ENCODE peak calls at places on chromosomes 2 and 18, in eight cellular contexts. One of them, this sample, is unnamed.

GRCh38 chr2:96102596-96103387 is 13.6 kb downstream of the ADRA2B start:
- DNase-seq in effector memory CD4-positive, alpha-beta T cell: no peak
- DNase-seq in CD4-positive, alpha-beta T cell: no peak
- DNase-seq in K562: no peak
- DNase-seq in lower lobe of right lung: peak; percentile 24
- DNase-seq in A549: no peak
- DNase-seq in kidney: peak; percentile 41
- DNase-seq in right lobe of liver: no peak
- DNase-seq in this sample: no peak

GRCh38 chr18:51251625-51252024 is 54.1 kb upstream of the MEX3C start:
- DNase-seq in effector memory CD4-positive, alpha-beta T cell: no peak
- DNase-seq in lower lobe of right lung: no peak
- DNase-seq in K562: no peak
- DNase-seq in A549: no peak
- DNase-seq in CD4-positive, alpha-beta T cell: no peak
- DNase-seq in right lobe of liver: no peak
- DNase-seq in kidney: no peak
- DNase-seq in this sample: no peak

GRCh38 chr2:191601060-191601459 is 76.9 kb upstream of the NABP1 start:
- DNase-seq in lower lobe of right lung: peak; percentile 64
- DNase-seq in right lobe of liver: peak; percentile 24
- DNase-seq in effector memory CD4-positive, alpha-beta T cell: no peak
- DNase-seq in A549: no peak
- DNase-seq in kidney: no peak
- DNase-seq in K562: no peak
- DNase-seq in CD4-positive, alpha-beta T cell: no peak
- DNase-seq in this sample: no peak

GRCh38 chr2:188789951-188790350 is 184.2 kb upstream of the COL3A1 start:
- DNase-seq in effector memory CD4-positive, alpha-beta T cell: no peak
- DNase-seq in kidney: no peak
- DNase-seq in lower lobe of right lung: no peak
- DNase-seq in A549: no peak
- DNase-seq in right lobe of liver: no peak
- DNase-seq in K562: no peak
- DNase-seq in CD4-positive, alpha-beta T cell: no peak
- DNase-seq in this sample: no peak

GRCh38 chr2:111898703-111899514 is 502 bp downstream of the MERTK start:
- DNase-seq in K562: peak; percentile 12
- DNase-seq in effector memory CD4-positive, alpha-beta T cell: no peak
- DNase-seq in CD4-positive, alpha-beta T cell: no peak
- DNase-seq in A549: no peak
- DNase-seq in kidney: no peak
- DNase-seq in right lobe of liver: peak; percentile 53
- DNase-seq in lower lobe of right lung: peak; percentile 68
- DNase-seq in this sample: no peak

GRCh38 chr2:15789381-15790062 is 150.8 kb upstream of the MYCN start:
- DNase-seq in lower lobe of right lung: no peak
- DNase-seq in A549: no peak
- DNase-seq in K562: no peak
- DNase-seq in CD4-positive, alpha-beta T cell: no peak
- DNase-seq in right lobe of liver: no peak
- DNase-seq in kidney: no peak
- DNase-seq in effector memory CD4-positive, alpha-beta T cell: no peak
- DNase-seq in this sample: no peak

GRCh38 chr2:26018184-26018716 is 15.6 kb upstream of the RAB10 start:
- DNase-seq in right lobe of liver: peak; percentile 85
- DNase-seq in effector memory CD4-positive, alpha-beta T cell: no peak
- DNase-seq in K562: peak; percentile 78
- DNase-seq in lower lobe of right lung: peak; percentile 81
- DNase-seq in CD4-positive, alpha-beta T cell: no peak
- DNase-seq in kidney: peak; percentile 93
- DNase-seq in A549: peak; percentile 95
- DNase-seq in this sample: no peak

GRCh38 chr18:5296706-5297320 is 1.3 kb upstream of the ZBTB14 start:
- DNase-seq in right lobe of liver: peak; percentile 81
- DNase-seq in CD4-positive, alpha-beta T cell: peak; percentile 39
- DNase-seq in K562: peak; percentile 53
- DNase-seq in lower lobe of right lung: peak; percentile 90
- DNase-seq in kidney: peak; percentile 95
- DNase-seq in effector memory CD4-positive, alpha-beta T cell: peak; percentile 53
- DNase-seq in A549: peak; percentile 38
- DNase-seq in this sample: peak; percentile 36

GRCh38 chr2:11288431-11288830 is 56.0 kb downstream of the ROCK2 start:
- DNase-seq in right lobe of liver: no peak
- DNase-seq in lower lobe of right lung: no peak
- DNase-seq in effector memory CD4-positive, alpha-beta T cell: no peak
- DNase-seq in kidney: no peak
- DNase-seq in K562: no peak
- DNase-seq in A549: no peak
- DNase-seq in CD4-positive, alpha-beta T cell: no peak
- DNase-seq in this sample: no peak

GRCh38 chr2:174247474-174248186 is 702 bp downstream of the OLA1 start:
- DNase-seq in effector memory CD4-positive, alpha-beta T cell: no peak
- DNase-seq in kidney: no peak
- DNase-seq in lower lobe of right lung: no peak
- DNase-seq in K562: no peak
- DNase-seq in A549: peak; percentile 25
- DNase-seq in right lobe of liver: peak; percentile 67
- DNase-seq in CD4-positive, alpha-beta T cell: no peak
- DNase-seq in this sample: no peak

GRCh38 chr18:9437672-9438071 is 37.6 kb upstream of the RALBP1 start:
- DNase-seq in lower lobe of right lung: no peak
- DNase-seq in K562: no peak
- DNase-seq in kidney: no peak
- DNase-seq in CD4-positive, alpha-beta T cell: no peak
- DNase-seq in right lobe of liver: no peak
- DNase-seq in A549: no peak
- DNase-seq in effector memory CD4-positive, alpha-beta T cell: no peak
- DNase-seq in this sample: no peak

GRCh38 chr2:237700583-237701032 is 73.2 kb downstream of the LRRFIP1 start:
- DNase-seq in CD4-positive, alpha-beta T cell: peak; percentile 35
- DNase-seq in effector memory CD4-positive, alpha-beta T cell: peak; percentile 77
- DNase-seq in A549: no peak
- DNase-seq in lower lobe of right lung: no peak
- DNase-seq in right lobe of liver: no peak
- DNase-seq in kidney: peak; percentile 86
- DNase-seq in K562: no peak
- DNase-seq in this sample: peak; percentile 59

GRCh38 chr2:19635951-19636505 is 265.8 kb downstream of the TTC32 start:
- DNase-seq in kidney: no peak
- DNase-seq in effector memory CD4-positive, alpha-beta T cell: no peak
- DNase-seq in lower lobe of right lung: no peak
- DNase-seq in CD4-positive, alpha-beta T cell: no peak
- DNase-seq in A549: no peak
- DNase-seq in K562: no peak
- DNase-seq in right lobe of liver: no peak
- DNase-seq in this sample: no peak

GRCh38 chr18:71252351-71252862 is 963.6 kb downstream of the SOCS6 start:
- DNase-seq in A549: no peak
- DNase-seq in K562: no peak
- DNase-seq in right lobe of liver: no peak
- DNase-seq in kidney: no peak
- DNase-seq in effector memory CD4-positive, alpha-beta T cell: no peak
- DNase-seq in CD4-positive, alpha-beta T cell: no peak
- DNase-seq in lower lobe of right lung: no peak
- DNase-seq in this sample: no peak
- H3K9me3 ChIP-seq in A549: no peaks in the 10 kb centered on the region
- H3K9me3 ChIP-seq in K562: no peaks in the 10 kb centered on the region
- H3K9me3 ChIP-seq in right lobe of liver: no peaks in the 10 kb centered on the region
- H3K9me3 ChIP-seq in kidney: no peaks in the 10 kb centered on the region
- H3K9me3 ChIP-seq in effector memory CD4-positive, alpha-beta T cell: no peaks in the 10 kb centered on the region
- H3K9me3 ChIP-seq in CD4-positive, alpha-beta T cell: no peaks in the 10 kb centered on the region
- H3K9me3 ChIP-seq in lower lobe of right lung: no peaks in the 10 kb centered on the region
- H3K9me3 ChIP-seq in this sample: no peaks in the 10 kb centered on the region

DNA sequence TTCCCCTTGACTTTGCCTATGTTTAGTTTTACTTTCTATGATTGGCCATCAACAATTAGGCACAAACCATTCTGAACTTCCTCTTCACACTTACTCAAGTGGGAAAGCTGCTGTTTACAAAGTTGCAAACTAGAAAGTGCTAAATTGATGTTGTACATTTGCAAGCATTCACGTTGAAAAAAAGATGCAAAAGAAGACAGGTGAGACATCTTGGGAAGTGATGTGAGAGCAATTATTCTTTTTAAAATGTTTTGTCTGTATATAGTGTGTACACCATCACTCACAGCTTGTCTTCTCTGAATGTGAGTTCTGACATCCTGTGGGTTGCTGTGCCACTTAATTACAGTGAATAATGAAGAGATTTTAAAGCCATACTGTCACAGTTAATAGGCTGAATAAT is 874.1 kb upstream of the LRATD1 start:
- DNase-seq in A549: no peak
- DNase-seq in kidney: no peak
- DNase-seq in right lobe of liver: no peak
- DNase-seq in effector memory CD4-positive, alpha-beta T cell: no peak
- DNase-seq in K562: no peak
- DNase-seq in CD4-positive, alpha-beta T cell: no peak
- DNase-seq in lower lobe of right lung: no peak
- DNase-seq in this sample: no peak
- H3K9me3 ChIP-seq in A549: peaks cover 9% of the 10 kb centered on the region
- H3K9me3 ChIP-seq in kidney: no peaks in the 10 kb centered on the region
- H3K9me3 ChIP-seq in right lobe of liver: no peaks in the 10 kb centered on the region
- H3K9me3 ChIP-seq in effector memory CD4-positive, alpha-beta T cell: no peaks in the 10 kb centered on the region
- H3K9me3 ChIP-seq in K562: no peaks in the 10 kb centered on the region
- H3K9me3 ChIP-seq in CD4-positive, alpha-beta T cell: no peaks in the 10 kb centered on the region
- H3K9me3 ChIP-seq in lower lobe of right lung: no peaks in the 10 kb centered on the region
- H3K9me3 ChIP-seq in this sample: no peaks in the 10 kb centered on the region

GRCh38 chr18:70700496-70700895 is 411.7 kb downstream of the SOCS6 start:
- DNase-seq in CD4-positive, alpha-beta T cell: no peak
- DNase-seq in A549: no peak
- DNase-seq in right lobe of liver: no peak
- DNase-seq in effector memory CD4-positive, alpha-beta T cell: no peak
- DNase-seq in K562: no peak
- DNase-seq in kidney: no peak
- DNase-seq in lower lobe of right lung: no peak
- DNase-seq in this sample: no peak
- H3K9me3 ChIP-seq in CD4-positive, alpha-beta T cell: no peaks in the 10 kb centered on the region
- H3K9me3 ChIP-seq in A549: no peaks in the 10 kb centered on the region
- H3K9me3 ChIP-seq in right lobe of liver: no peaks in the 10 kb centered on the region
- H3K9me3 ChIP-seq in effector memory CD4-positive, alpha-beta T cell: no peaks in the 10 kb centered on the region
- H3K9me3 ChIP-seq in K562: no peaks in the 10 kb centered on the region
- H3K9me3 ChIP-seq in kidney: no peaks in the 10 kb centered on the region
- H3K9me3 ChIP-seq in lower lobe of right lung: no peaks in the 10 kb centered on the region
- H3K9me3 ChIP-seq in this sample: no peaks in the 10 kb centered on the region

GRCh38 chr2:240637116-240637900 is 12.0 kb downstream of the GPR35 start:
- DNase-seq in right lobe of liver: no peak
- DNase-seq in CD4-positive, alpha-beta T cell: no peak
- DNase-seq in lower lobe of right lung: no peak
- DNase-seq in kidney: peak; percentile 60
- DNase-seq in K562: no peak
- DNase-seq in effector memory CD4-positive, alpha-beta T cell: no peak
- DNase-seq in A549: no peak
- DNase-seq in this sample: no peak
- H3K9me3 ChIP-seq in right lobe of liver: no peaks in the 10 kb centered on the region
- H3K9me3 ChIP-seq in CD4-positive, alpha-beta T cell: no peaks in the 10 kb centered on the region
- H3K9me3 ChIP-seq in lower lobe of right lung: peaks cover 4% of the 10 kb centered on the region
- H3K9me3 ChIP-seq in kidney: peaks cover 3% of the 10 kb centered on the region
- H3K9me3 ChIP-seq in K562: peaks cover 1% of the 10 kb centered on the region
- H3K9me3 ChIP-seq in effector memory CD4-positive, alpha-beta T cell: peaks cover 7% of the 10 kb centered on the region
- H3K9me3 ChIP-seq in A549: peaks cover 13% of the 10 kb centered on the region
- H3K9me3 ChIP-seq in this sample: no peaks in the 10 kb centered on the region

GRCh38 chr2:30706534-30707303 is 100.5 kb downstream of the CAPN13 start:
- DNase-seq in effector memory CD4-positive, alpha-beta T cell: peak; percentile 19
- DNase-seq in K562: peak; percentile 58
- DNase-seq in right lobe of liver: peak; percentile 63
- DNase-seq in kidney: peak; percentile 82
- DNase-seq in CD4-positive, alpha-beta T cell: peak; percentile 60
- DNase-seq in lower lobe of right lung: peak; percentile 79
- DNase-seq in A549: peak; percentile 59
- DNase-seq in this sample: peak; percentile 36

GRCh38 chr2:30705711-30706533 is 101.3 kb downstream of the CAPN13 start:
- DNase-seq in kidney: no peak
- DNase-seq in lower lobe of right lung: no peak
- DNase-seq in effector memory CD4-positive, alpha-beta T cell: no peak
- DNase-seq in CD4-positive, alpha-beta T cell: no peak
- DNase-seq in A549: no peak
- DNase-seq in K562: no peak
- DNase-seq in right lobe of liver: no peak
- DNase-seq in this sample: no peak

GRCh38 chr2:30705056-30705455 is 102.2 kb downstream of the CAPN13 start:
- DNase-seq in lower lobe of right lung: no peak
- DNase-seq in CD4-positive, alpha-beta T cell: no peak
- DNase-seq in K562: no peak
- DNase-seq in right lobe of liver: no peak
- DNase-seq in A549: no peak
- DNase-seq in kidney: no peak
- DNase-seq in effector memory CD4-positive, alpha-beta T cell: no peak
- DNase-seq in this sample: no peak

GRCh38 chr2:30701782-30702181 is 105.5 kb downstream of the CAPN13 start:
- DNase-seq in kidney: no peak
- DNase-seq in K562: no peak
- DNase-seq in right lobe of liver: no peak
- DNase-seq in effector memory CD4-positive, alpha-beta T cell: no peak
- DNase-seq in lower lobe of right lung: no peak
- DNase-seq in A549: no peak
- DNase-seq in CD4-positive, alpha-beta T cell: no peak
- DNase-seq in this sample: no peak

GRCh38 chr2:30702694-30703093 is 104.6 kb downstream of the CAPN13 start:
- DNase-seq in CD4-positive, alpha-beta T cell: no peak
- DNase-seq in effector memory CD4-positive, alpha-beta T cell: no peak
- DNase-seq in A549: no peak
- DNase-seq in K562: no peak
- DNase-seq in right lobe of liver: no peak
- DNase-seq in lower lobe of right lung: no peak
- DNase-seq in kidney: no peak
- DNase-seq in this sample: no peak
- H3K9me3 ChIP-seq in CD4-positive, alpha-beta T cell: peaks cover 16% of the 10 kb centered on the region
- H3K9me3 ChIP-seq in effector memory CD4-positive, alpha-beta T cell: peaks cover 9% of the 10 kb centered on the region
- H3K9me3 ChIP-seq in A549: peaks cover 49% of the 10 kb centered on the region
- H3K9me3 ChIP-seq in K562: peaks cover 2% of the 10 kb centered on the region
- H3K9me3 ChIP-seq in right lobe of liver: no peaks in the 10 kb centered on the region
- H3K9me3 ChIP-seq in lower lobe of right lung: peaks cover 14% of the 10 kb centered on the region
- H3K9me3 ChIP-seq in kidney: peaks cover 12% of the 10 kb centered on the region
- H3K9me3 ChIP-seq in this sample: peaks cover 5% of the 10 kb centered on the region

GRCh38 chr18:14936313-14936712 is 188.3 kb downstream of the ANKRD30B start:
- DNase-seq in lower lobe of right lung: no peak
- DNase-seq in A549: no peak
- DNase-seq in CD4-positive, alpha-beta T cell: no peak
- DNase-seq in effector memory CD4-positive, alpha-beta T cell: no peak
- DNase-seq in kidney: no peak
- DNase-seq in right lobe of liver: no peak
- DNase-seq in K562: no peak
- DNase-seq in this sample: no peak
- H3K9me3 ChIP-seq in lower lobe of right lung: no peaks in the 10 kb centered on the region
- H3K9me3 ChIP-seq in A549: no peaks in the 10 kb centered on the region
- H3K9me3 ChIP-seq in CD4-positive, alpha-beta T cell: no peaks in the 10 kb centered on the region
- H3K9me3 ChIP-seq in effector memory CD4-positive, alpha-beta T cell: no peaks in the 10 kb centered on the region
- H3K9me3 ChIP-seq in kidney: no peaks in the 10 kb centered on the region
- H3K9me3 ChIP-seq in right lobe of liver: no peaks in the 10 kb centered on the region
- H3K9me3 ChIP-seq in K562: no peaks in the 10 kb centered on the region
- H3K9me3 ChIP-seq in this sample: no peaks in the 10 kb centered on the region

GRCh38 chr2:22520337-22521288 is 864.4 kb upstream of the KLHL29 start:
- DNase-seq in K562: no peak
- DNase-seq in kidney: no peak
- DNase-seq in effector memory CD4-positive, alpha-beta T cell: no peak
- DNase-seq in right lobe of liver: no peak
- DNase-seq in lower lobe of right lung: no peak
- DNase-seq in A549: no peak
- DNase-seq in CD4-positive, alpha-beta T cell: no peak
- DNase-seq in this sample: no peak

GRCh38 chr2:22521620-22522019 is 863.4 kb upstream of the KLHL29 start:
- DNase-seq in kidney: no peak
- DNase-seq in A549: no peak
- DNase-seq in lower lobe of right lung: no peak
- DNase-seq in K562: no peak
- DNase-seq in effector memory CD4-positive, alpha-beta T cell: no peak
- DNase-seq in CD4-positive, alpha-beta T cell: no peak
- DNase-seq in right lobe of liver: no peak
- DNase-seq in this sample: no peak

GRCh38 chr2:22525676-22526075 is 859.3 kb upstream of the KLHL29 start:
- DNase-seq in CD4-positive, alpha-beta T cell: no peak
- DNase-seq in effector memory CD4-positive, alpha-beta T cell: no peak
- DNase-seq in lower lobe of right lung: no peak
- DNase-seq in kidney: no peak
- DNase-seq in right lobe of liver: no peak
- DNase-seq in K562: no peak
- DNase-seq in A549: no peak
- DNase-seq in this sample: no peak
- H3K9me3 ChIP-seq in CD4-positive, alpha-beta T cell: no peaks in the 10 kb centered on the region
- H3K9me3 ChIP-seq in effector memory CD4-positive, alpha-beta T cell: no peaks in the 10 kb centered on the region
- H3K9me3 ChIP-seq in lower lobe of right lung: no peaks in the 10 kb centered on the region
- H3K9me3 ChIP-seq in kidney: no peaks in the 10 kb centered on the region
- H3K9me3 ChIP-seq in right lobe of liver: no peaks in the 10 kb centered on the region
- H3K9me3 ChIP-seq in K562: no peaks in the 10 kb centered on the region
- H3K9me3 ChIP-seq in A549: no peaks in the 10 kb centered on the region
- H3K9me3 ChIP-seq in this sample: peaks cover 3% of the 10 kb centered on the region

This sample was measured in T-helper 17 cell.